ENCODE peak calls at places on chromosomes 13 and 19, in five cellular contexts. B is putamen; V is osteoblast; S is stimulated activated CD8-positive, alpha-beta memory T cell treated with anti-CD3 and anti-CD28 coated beads, Interleukin-15, amount 100 ng/mL, for 1 hour; Z is endothelial cell. W is an unnamed sample.

GRCh38 chr13:79481685-79482052 is 714 bp downstream of the NDFIP2 start:
- DNase-seq in B (no peak), V (no peak), S (peak), Z (no peak), W (no peak)

GRCh38 chr19:1360818-1361461 is 22.8 kb upstream of the NDUFS7 start:
- DNase-seq in S (no peak), B (peak), Z (no peak), V (peak), W (no peak)

GRCh38 chr13:91169641-91170040 is 177.8 kb upstream of the MIR17HG start:
- DNase-seq in Z (no peak), S (no peak), V (no peak), B (no peak), W (no peak)

GRCh38 chr19:40398417-40399056 is 8.6 kb upstream of the HIPK4 start:
- DNase-seq in B (peak), V (peak), S (peak), Z (no peak), W (peak)

GRCh38 chr13:97310809-97311436 is 88.8 kb downstream of the MBNL2 start:
- DNase-seq in S (no peak), V (no peak), B (no peak), Z (no peak), W (no peak)

GRCh38 chr19:15863272-15863671 is 34.6 kb downstream of the CYP4F2 start:
- DNase-seq in S (no peak), B (no peak), Z (no peak), V (peak), W (no peak)

GRCh38 chr19:53328967-53329366 is 4.6 kb upstream of the ZNF845 start:
- DNase-seq in V (no peak), B (peak), Z (no peak), S (no peak), W (peak)

GRCh38 chr19:47427241-47428176 is 8.2 kb upstream of the MEIS3 start:
- DNase-seq in Z (peak), B (peak), S (peak), V (peak), W (peak)

GRCh38 chr13:51324714-51325440 is 14.6 kb upstream of the SERPINE3 start:
- DNase-seq in S (no peak), Z (no peak), V (no peak), B (peak), W (no peak)

GRCh38 chr13:47628666-47629065 is 372.4 kb downstream of the SUCLA2 start:
- DNase-seq in S (no peak), B (no peak), Z (no peak), V (no peak), W (no peak)

GRCh38 chr19:51739466-51740213 is 12.0 kb downstream of the FPR1 start:
- DNase-seq in S (no peak), B (no peak), V (no peak), Z (no peak), W (no peak)

GRCh38 chr19:52007436-52007804 is 591 bp downstream of the ZNF615 start:
- DNase-seq in S (no peak), B (no peak), Z (peak), V (peak), W (no peak)

GRCh38 chr13:97261254-97262015 is 39.3 kb downstream of the MBNL2 start:
- DNase-seq in V (no peak), Z (no peak), S (no peak), B (no peak), W (no peak)

GRCh38 chr13:57311009-57311586 is 144.1 kb downstream of the PRR20E start:
- DNase-seq in S (no peak), V (no peak), Z (no peak), B (no peak), W (no peak)

GRCh38 chr13:110770678-110771077 is 57.2 kb downstream of the ING1 start:
- DNase-seq in V (no peak), B (no peak), Z (no peak), S (no peak), W (no peak)

GRCh38 chr19:11187409-11187808 is 9.9 kb downstream of the KANK2 start:
- DNase-seq in V (peak), Z (no peak), S (no peak), B (no peak), W (no peak)

GRCh38 chr13:114151565-114152284 is 19.3 kb upstream of the RASA3 start:
- DNase-seq in Z (no peak), B (no peak), S (no peak), V (peak), W (no peak)

GRCh38 chr19:58003153-58003828 is 671 bp upstream of the ZNF606 start:
- DNase-seq in V (peak), Z (no peak), B (no peak), S (no peak), W (peak)

W was measured in thyroid gland.